ENCODE peak calls at places on chromosomes 7 and 10, in nine cellular contexts. U, S, K, O, Z, X, B, L and Y are unnamed samples.

GRCh38 chr7:111092406-111093160 is 1.7 kb downstream of the LRRN3 start:
- DNase-seq in U (no peak), S (no peak), K (no peak), O (no peak), Z (no peak), X (no peak), B (no peak), L (no peak), Y (no peak)

GRCh38 chr7:2004841-2005351 is 227.8 kb downstream of the MAD1L1 start:
- DNase-seq in U (no peak), S (no peak), K (no peak), O (no peak), Z (peak), X (peak), B (no peak), L (no peak), Y (no peak)

GRCh38 chr10:94232711-94233383 is 129.9 kb downstream of the NOC3L start:
- DNase-seq in U (no peak), S (no peak), K (peak), O (no peak), Z (no peak), X (no peak), B (no peak), L (no peak), Y (no peak)

GRCh38 chr10:70600512-70601395 is 1.8 kb downstream of the PRF1 start:
- DNase-seq in U (no peak), S (no peak), K (no peak), O (no peak), Z (peak), X (no peak), B (no peak), L (no peak), Y (no peak)

GRCh38 chr7:54397836-54398612 is 144.2 kb upstream of the VSTM2A start:
- DNase-seq in U (no peak), S (no peak), K (no peak), O (no peak), Z (no peak), X (no peak), B (no peak), L (no peak), Y (no peak)

GRCh38 chr7:77653572-77653971 is 42.7 kb upstream of the RSBN1L start:
- DNase-seq in U (no peak), S (no peak), K (no peak), O (peak), Z (peak), X (no peak), B (no peak), L (no peak), Y (no peak)

GRCh38 chr7:2863461-2864066 is 19.5 kb upstream of the GNA12 start:
- DNase-seq in U (peak), S (peak), K (peak), O (peak), Z (peak), X (peak), B (peak), L (peak), Y (no peak)

GRCh38 chr10:135601-136464 is 578 bp downstream of the ZMYND11 start:
- DNase-seq in U (peak), S (no peak), K (peak), O (peak), Z (peak), X (peak), B (peak), L (peak), Y (peak)

GRCh38 chr10:20877986-20878979 is 18.8 kb downstream of the NEBL start:
- DNase-seq in U (no peak), S (no peak), K (no peak), O (no peak), Z (no peak), X (no peak), B (no peak), L (no peak), Y (no peak)

GRCh38 chr10:8037941-8038894 is 16.3 kb upstream of the GATA3 start:
- DNase-seq in U (no peak), S (no peak), K (no peak), O (no peak), Z (no peak), X (no peak), B (no peak), L (no peak), Y (no peak)

GRCh38 chr7:12647364-12648219 is 39.8 kb upstream of the ARL4A start:
- DNase-seq in U (no peak), S (peak), K (peak), O (peak), Z (peak), X (no peak), B (no peak), L (no peak), Y (peak)

GRCh38 chr7:134083766-134084487 is 43.2 kb upstream of the LRGUK start:
- DNase-seq in U (no peak), S (no peak), K (no peak), O (no peak), Z (no peak), X (no peak), B (no peak), L (no peak), Y (peak)

GRCh38 chr10:86439544-86439943 is 72.9 kb upstream of the GRID1 start:
- DNase-seq in U (peak), S (no peak), K (peak), O (peak), Z (peak), X (peak), B (no peak), L (peak), Y (peak)

GRCh38 chr7:73606801-73607691 is 17.3 kb downstream of the MLXIPL start:
- DNase-seq in U (no peak), S (no peak), K (peak), O (peak), Z (peak), X (peak), B (peak), L (peak), Y (peak)

GRCh38 chr7:69256634-69257081 is 341.6 kb upstream of the AUTS2 start:
- DNase-seq in U (peak), S (no peak), K (no peak), O (peak), Z (peak), X (peak), B (no peak), L (peak), Y (no peak)

GRCh38 chr10:13716161-13717071 is 129.7 kb downstream of the PRPF18 start:
- DNase-seq in U (peak), S (no peak), K (no peak), O (no peak), Z (no peak), X (no peak), B (no peak), L (no peak), Y (no peak)

GRCh38 chr7:94395141-94396041 is 696 bp downstream of the COL1A2 start:
- DNase-seq in U (peak), S (peak), K (peak), O (peak), Z (peak), X (peak), B (peak), L (peak), Y (peak)

GRCh38 chr10:114250246-114250645 is 11.2 kb downstream of the VWA2 start:
- DNase-seq in U (no peak), S (no peak), K (no peak), O (no peak), Z (no peak), X (no peak), B (no peak), L (no peak), Y (no peak)

GRCh38 chr10:103759100-103759781 is 96.1 kb downstream of the SH3PXD2A start:
- DNase-seq in U (no peak), S (no peak), K (no peak), O (no peak), Z (no peak), X (no peak), B (no peak), L (no peak), Y (no peak)

GRCh38 chr7:155136619-155137243 is 66.6 kb downstream of the HTR5A start:
- DNase-seq in U (no peak), S (no peak), K (no peak), O (no peak), Z (no peak), X (no peak), B (no peak), L (no peak), Y (no peak)

GRCh38 chr7:104231054-104232046 is 23.5 kb upstream of the ORC5 start:
- DNase-seq in U (no peak), S (peak), K (peak), O (peak), Z (peak), X (peak), B (peak), L (peak), Y (peak)

GRCh38 chr10:68871105-68871711 is 29.9 kb upstream of the DDX50 start:
- DNase-seq in U (no peak), S (no peak), K (no peak), O (no peak), Z (peak), X (no peak), B (no peak), L (peak), Y (peak)

GRCh38 chr7:50657912-50658311 is 92.7 kb upstream of the DDC start:
- DNase-seq in U (no peak), S (no peak), K (no peak), O (no peak), Z (no peak), X (no peak), B (no peak), L (no peak), Y (no peak)

GRCh38 chr10:28046579-28046978 is 47.7 kb upstream of the ODAD2 start:
- DNase-seq in U (no peak), S (no peak), K (no peak), O (no peak), Z (no peak), X (no peak), B (no peak), L (no peak), Y (no peak)

GRCh38 chr10:86265236-86265876 is 101.2 kb downstream of the GRID1 start:
- DNase-seq in U (no peak), S (no peak), K (no peak), O (no peak), Z (peak), X (no peak), B (no peak), L (no peak), Y (no peak)

GRCh38 chr10:129509155-129509554 is 42.1 kb downstream of the MGMT start:
- DNase-seq in U (no peak), S (no peak), K (no peak), O (no peak), Z (no peak), X (no peak), B (no peak), L (no peak), Y (no peak)

GRCh38 chr7:31307941-31308340 is 32.6 kb downstream of the NEUROD6 start:
- DNase-seq in U (no peak), S (no peak), K (no peak), O (no peak), Z (no peak), X (no peak), B (no peak), L (no peak), Y (no peak)

GRCh38 chr10:111233439-111233838 is 156.6 kb downstream of the ADRA2A start:
- DNase-seq in U (no peak), S (no peak), K (no peak), O (no peak), Z (no peak), X (no peak), B (no peak), L (no peak), Y (no peak)

GRCh38 chr7:82527831-82528230 is 84.3 kb upstream of the CACNA2D1 start:
- DNase-seq in U (no peak), S (no peak), K (no peak), O (no peak), Z (no peak), X (no peak), B (no peak), L (no peak), Y (no peak)

GRCh38 chr10:8923096-8923495 is 868.6 kb downstream of the GATA3 start:
- DNase-seq in U (no peak), S (no peak), K (no peak), O (no peak), Z (no peak), X (no peak), B (no peak), L (no peak), Y (no peak)

GRCh38 chr7:102046373-102047117 is 229.1 kb downstream of the CUX1 start:
- DNase-seq in U (no peak), S (no peak), K (no peak), O (no peak), Z (no peak), X (no peak), B (no peak), L (no peak), Y (no peak)

DNA sequence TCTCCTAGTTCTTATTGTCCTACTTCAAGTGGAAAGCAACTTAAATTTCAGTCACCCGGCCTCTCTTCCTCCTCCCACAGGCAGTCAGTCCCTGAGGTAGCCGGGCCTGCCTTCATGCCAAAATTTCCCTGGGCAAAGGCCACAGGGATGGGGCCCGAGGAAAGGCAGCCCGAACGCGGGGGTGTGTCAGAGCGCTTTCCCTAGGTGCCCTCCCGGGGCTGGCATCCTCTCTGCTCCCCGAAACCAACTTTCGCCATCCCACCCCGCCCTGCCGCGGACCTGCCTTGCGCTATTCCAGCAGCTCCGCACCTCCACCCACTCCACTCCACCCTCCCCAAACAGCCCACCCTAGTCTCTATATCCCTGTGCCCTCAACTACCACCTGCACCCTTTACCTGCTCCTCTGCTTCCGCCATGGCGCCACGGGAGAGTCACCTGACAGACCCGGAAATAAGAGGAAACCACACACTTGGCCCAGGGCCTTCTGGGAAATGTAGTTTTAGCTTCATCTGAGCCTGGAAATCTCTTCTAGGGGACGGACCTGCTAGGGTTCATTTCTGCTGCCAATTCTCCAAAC is at the start of gene VPS41:
- DNase-seq in U (peak), S (peak), K (peak), O (peak), Z (peak), X (peak), B (peak), L (peak), Y (peak)
- TF ChIP-seq POLR2A in U (no peak), S (peak), K (peak), O (no peak), Z (peak), X (no peak), B (peak), L (no peak), Y (peak)

GRCh38 chr10:3148041-3148440 is 24.5 kb downstream of the PITRM1 start:
- DNase-seq in U (no peak), S (no peak), K (no peak), O (no peak), Z (peak), X (no peak), B (no peak), L (no peak), Y (no peak)
- TF ChIP-seq POLR2A in U (no peak), S (no peak), K (no peak), O (no peak), Z (no peak), X (no peak), B (no peak), L (no peak), Y (no peak)

DNA sequence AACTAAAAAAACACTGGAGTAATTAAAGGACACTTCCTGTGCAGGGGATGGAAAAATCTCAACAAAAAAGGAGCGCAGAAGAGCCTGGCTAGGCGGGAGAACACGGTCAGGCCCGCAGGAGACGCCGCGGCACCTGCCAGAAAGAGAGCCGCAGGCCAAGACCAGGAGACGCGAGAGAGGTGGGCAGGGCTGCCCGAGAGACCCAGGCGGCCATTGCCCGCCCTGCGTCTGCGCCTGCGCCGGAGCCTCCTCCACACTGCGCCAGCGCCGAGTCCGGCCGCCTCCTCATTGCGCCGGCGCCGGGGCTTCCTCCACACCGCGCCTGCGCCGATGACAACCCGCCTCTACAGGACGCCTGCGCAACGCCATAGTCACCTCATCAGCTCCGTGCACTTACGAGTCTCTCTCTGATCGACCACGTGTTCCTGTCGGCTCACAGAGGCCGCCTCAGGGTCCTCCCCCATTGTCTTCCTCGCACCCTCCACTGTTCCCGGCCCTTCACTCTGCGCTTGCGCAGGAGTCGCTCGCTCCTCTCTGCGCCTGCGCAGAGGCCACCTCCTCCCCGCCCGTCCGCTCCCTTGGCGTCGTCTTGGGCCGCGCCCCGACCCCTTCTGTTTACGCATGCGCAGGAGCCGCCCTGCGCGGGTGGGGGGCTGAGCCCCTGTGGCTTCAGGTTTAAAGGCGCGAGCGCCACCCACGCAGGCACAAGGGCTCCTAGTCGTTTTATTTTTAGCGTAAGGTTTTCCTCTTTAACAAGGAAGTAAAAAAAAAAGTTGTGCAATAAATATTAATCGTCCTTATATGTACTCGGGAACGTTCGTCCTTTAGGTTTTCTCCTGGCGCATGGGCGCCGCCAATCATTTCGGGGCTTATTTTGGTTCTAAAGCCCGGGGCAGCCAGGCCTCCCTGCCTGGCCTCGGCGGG is 43.2 kb upstream of the FAM20C start:
- DNase-seq in U (peak), S (peak), K (peak), O (peak), Z (peak), X (peak), B (peak), L (peak), Y (peak)
- TF ChIP-seq POLR2A in U (peak), S (peak), K (peak), O (peak), Z (peak), X (peak), B (peak), L (no peak), Y (peak)

GRCh38 chr10:123459371-123460224 is 206.6 kb upstream of the GPR26 start:
- DNase-seq in U (no peak), S (no peak), K (no peak), O (no peak), Z (no peak), X (no peak), B (no peak), L (no peak), Y (no peak)
- TF ChIP-seq POLR2A in U (no peak), S (no peak), K (no peak), O (no peak), Z (no peak), X (no peak), B (no peak), L (no peak), Y (no peak)

GRCh38 chr10:5782174-5782573 is 31.1 kb downstream of the GDI2 start:
- DNase-seq in U (no peak), S (no peak), K (no peak), O (no peak), Z (no peak), X (no peak), B (no peak), L (no peak), Y (no peak)
- TF ChIP-seq POLR2A in U (no peak), S (no peak), K (no peak), O (no peak), Z (no peak), X (no peak), B (no peak), L (no peak), Y (no peak)

DNA sequence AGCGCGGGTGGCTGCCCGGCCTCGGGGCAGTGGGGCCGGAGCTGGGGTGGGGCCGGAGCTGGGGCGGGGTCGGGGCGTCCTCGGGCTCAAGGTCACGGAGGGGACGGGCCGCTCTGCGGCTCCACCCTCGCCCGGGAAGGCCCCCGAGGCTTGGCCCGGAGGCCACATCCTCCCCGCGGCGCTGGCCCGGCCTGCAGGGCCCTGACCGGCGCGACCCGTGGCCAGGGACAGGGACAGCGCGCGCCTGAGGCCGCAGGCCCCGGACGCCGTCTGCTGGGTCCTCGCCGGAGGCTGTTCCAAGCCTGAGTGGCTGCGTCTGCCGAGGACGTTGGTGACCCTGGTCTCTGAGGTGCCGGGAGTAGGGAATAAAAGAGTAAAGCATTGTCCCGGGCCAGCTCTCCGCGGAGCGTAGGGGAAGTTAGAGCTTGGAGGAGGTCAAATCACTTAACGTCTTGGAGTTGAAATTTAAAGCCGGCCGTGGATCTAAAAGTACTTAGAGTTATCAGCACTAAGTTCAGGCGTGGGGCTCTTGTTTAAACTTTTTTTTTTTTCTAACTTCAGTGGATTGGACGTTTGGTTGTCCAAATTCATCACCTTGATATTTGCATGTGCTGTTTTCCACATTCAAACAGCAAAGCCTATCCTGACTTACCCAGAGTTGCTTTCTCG is 551 bp downstream of the NIPSNAP2 start:
- DNase-seq in U (peak), S (peak), K (peak), O (peak), Z (peak), X (peak), B (peak), L (peak), Y (peak)
- TF ChIP-seq POLR2A in U (peak), S (no peak), K (peak), O (no peak), Z (peak), X (no peak), B (no peak), L (no peak), Y (peak)

DNA sequence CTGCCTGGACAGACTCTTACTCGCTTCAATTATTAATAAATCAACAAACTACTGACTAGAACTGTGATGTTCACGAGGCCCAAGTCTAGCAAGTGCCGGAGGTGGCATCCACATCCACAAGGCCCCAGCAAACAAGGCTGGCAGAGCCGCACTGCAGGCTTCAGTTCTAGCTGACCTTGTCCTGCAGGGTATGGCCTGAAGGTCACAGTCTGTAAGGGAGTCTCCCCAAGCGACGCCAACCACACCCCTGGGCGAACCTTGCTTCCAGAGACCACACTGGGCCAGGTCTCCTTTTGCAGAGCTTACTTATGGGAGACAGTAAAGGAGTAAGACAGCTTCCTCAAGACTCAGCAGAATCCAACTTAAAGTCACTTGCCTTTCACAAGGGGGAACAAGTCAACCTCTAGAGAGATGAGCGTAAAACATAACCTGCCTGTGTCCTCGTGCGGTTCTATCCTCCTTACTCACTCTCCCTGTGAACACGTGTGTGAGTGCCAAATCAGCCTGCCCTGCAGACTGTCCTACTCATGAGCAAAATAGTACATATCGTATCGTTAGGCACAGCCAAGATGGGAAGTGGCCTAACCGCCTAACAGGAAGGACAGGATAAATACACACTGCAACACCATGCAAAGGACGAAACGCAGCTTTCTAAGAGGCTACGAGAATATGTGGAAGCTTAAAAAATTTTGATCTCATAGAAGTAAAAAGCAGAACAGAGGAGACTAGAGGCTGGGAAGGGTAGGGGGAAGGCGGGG is 22.7 kb downstream of the FAM53B start:
- DNase-seq in U (no peak), S (no peak), K (no peak), O (no peak), Z (peak), X (no peak), B (no peak), L (peak), Y (peak)
- TF ChIP-seq POLR2A in U (peak), S (no peak), K (peak), O (no peak), Z (no peak), X (no peak), B (no peak), L (no peak), Y (no peak)

GRCh38 chr7:5370454-5371353 is 52.9 kb downstream of the TNRC18 start:
- DNase-seq in U (no peak), S (no peak), K (no peak), O (no peak), Z (no peak), X (no peak), B (no peak), L (no peak), Y (no peak)
- TF ChIP-seq POLR2A in U (no peak), S (no peak), K (no peak), O (no peak), Z (no peak), X (no peak), B (no peak), L (no peak), Y (no peak)